ENCODE peak calls at places on chromosomes 11 and 22, in eight cellular contexts. F is neural progenitor cell, G is esophagus squamous epithelium, J is kidney, Q is DND-41, R is IMR-90, V is cardiac muscle cell, N is spleen. E is an unnamed sample.

GRCh38 chr11:14875163-14875562 is 16.9 kb downstream of the CYP2R1 start:
- DNase-seq in F (no peak), G (no peak), J (no peak), Q (no peak), R (no peak), V (no peak), N (no peak), E (no peak)

GRCh38 chr11:131914299-131914902 is 544.0 kb downstream of the NTM start:
- DNase-seq in F (no peak), G (no peak), J (no peak), Q (no peak), R (peak; percentile 44), V (no peak), N (no peak), E (no peak)

GRCh38 chr11:126601550-126602215 is 246.2 kb downstream of the ST3GAL4 start:
- DNase-seq in F (peak; percentile 82), G (no peak), J (no peak), Q (no peak), R (no peak), V (no peak), N (no peak), E (no peak)

GRCh38 chr22:26527574-26528465 is 15.5 kb upstream of the TFIP11 start:
- DNase-seq in F (no peak), G (no peak), J (no peak), Q (no peak), R (no peak), V (peak; percentile 63), N (no peak), E (no peak)

GRCh38 chr22:32448980-32449379 is 15.3 kb downstream of the BPIFC start:
- DNase-seq in F (no peak), G (no peak), J (no peak), Q (no peak), R (no peak), V (no peak), N (no peak), E (no peak)

GRCh38 chr22:44587004-44587793 is 89.2 kb upstream of the RTL6 start:
- DNase-seq in F (peak; percentile 65), G (no peak), J (peak; percentile 70), Q (peak; percentile 9), R (peak; percentile 11), V (no peak), N (peak; percentile 51), E (no peak)

GRCh38 chr22:36386900-36387663 is 685 bp downstream of the MYH9 start:
- DNase-seq in F (peak; percentile 50), G (no peak), J (peak; percentile 93), Q (peak; percentile 54), R (no peak), V (no peak), N (peak; percentile 98), E (peak; percentile 38)

GRCh38 chr11:117950999-117951961 is 22.1 kb upstream of the TMPRSS13 start:
- DNase-seq in F (no peak), G (no peak), J (no peak), Q (peak; percentile 77), R (no peak), V (no peak), N (peak; percentile 72), E (peak; percentile 63)

GRCh38 chr11:121535122-121535796 is 82.5 kb upstream of the SORL1-AS1 start:
- DNase-seq in F (no peak), G (no peak), J (no peak), Q (no peak), R (peak; percentile 29), V (no peak), N (no peak), E (no peak)

GRCh38 chr22:19986011-19986409 is 30.6 kb downstream of the ARVCF start:
- DNase-seq in F (no peak), G (no peak), J (peak; percentile 55), Q (no peak), R (no peak), V (no peak), N (no peak), E (no peak)

GRCh38 chr22:35334010-35334409 is 34.3 kb downstream of the TOM1 start:
- DNase-seq in F (no peak), G (no peak), J (no peak), Q (peak; percentile 46), R (no peak), V (no peak), N (no peak), E (no peak)

GRCh38 chr11:124643605-124644425 is 21.2 kb downstream of the TBRG1 start:
- DNase-seq in F (no peak), G (no peak), J (no peak), Q (no peak), R (peak; percentile 97), V (no peak), N (no peak), E (no peak)

GRCh38 chr11:57163160-57163868 is 18.4 kb upstream of the LRRC55 start:
- DNase-seq in F (no peak), G (no peak), J (no peak), Q (no peak), R (no peak), V (no peak), N (no peak), E (no peak)

DNA sequence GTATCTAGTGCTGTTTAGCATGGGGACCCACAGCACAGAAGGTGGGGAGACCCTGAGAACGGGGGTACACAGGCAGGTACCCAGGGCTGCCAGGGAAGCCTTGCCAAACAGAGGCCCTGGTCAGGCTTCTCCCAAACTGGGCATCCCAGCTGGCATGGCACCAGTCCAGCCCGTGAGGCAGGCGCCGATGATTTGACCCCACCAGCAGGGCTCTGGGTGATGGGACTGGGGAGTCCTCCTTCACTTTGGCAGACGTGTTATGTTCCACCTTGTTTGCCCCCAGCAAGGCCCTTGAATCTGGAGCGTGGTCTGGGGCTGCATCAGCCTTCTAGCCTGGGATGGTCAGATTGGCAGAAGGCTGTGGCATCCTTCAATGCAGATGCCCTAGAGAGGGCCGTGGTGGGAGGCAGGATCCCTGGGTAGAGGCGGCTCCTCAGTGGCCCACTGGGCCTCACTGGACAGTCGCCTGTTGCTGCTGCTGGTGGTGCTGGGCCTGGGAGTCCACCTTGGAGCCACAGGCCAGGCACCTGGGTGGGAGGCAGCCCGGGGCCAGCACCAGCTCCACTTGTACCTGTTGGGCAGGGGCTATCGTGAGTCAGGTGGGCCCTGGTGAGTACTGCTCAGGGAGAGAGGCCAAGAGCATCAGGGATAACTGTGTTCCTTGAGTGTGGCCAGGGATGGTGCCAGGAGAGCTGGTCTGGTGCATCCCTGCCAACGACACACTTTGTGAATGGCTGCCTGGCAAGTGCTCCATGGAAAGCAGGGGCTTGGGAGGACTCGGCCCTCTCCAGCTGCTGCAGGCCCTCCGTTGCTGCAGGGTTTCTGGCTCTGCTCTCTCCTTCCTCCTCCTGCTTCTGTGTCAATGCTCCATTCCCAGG is 3.3 kb downstream of the ADORA2A start:
- DNase-seq in F (no peak), G (no peak), J (peak; percentile 74), Q (no peak), R (no peak), V (no peak), N (peak; percentile 79), E (no peak)
- H3K4me3 ChIP-seq in F (no peak overlapping the region), G (no peak overlapping the region), J (no peak overlapping the region), Q (no peak overlapping the region), R (no peak overlapping the region), V (no peak overlapping the region), N (no peak overlapping the region), E (no peak overlapping the region)

DNA sequence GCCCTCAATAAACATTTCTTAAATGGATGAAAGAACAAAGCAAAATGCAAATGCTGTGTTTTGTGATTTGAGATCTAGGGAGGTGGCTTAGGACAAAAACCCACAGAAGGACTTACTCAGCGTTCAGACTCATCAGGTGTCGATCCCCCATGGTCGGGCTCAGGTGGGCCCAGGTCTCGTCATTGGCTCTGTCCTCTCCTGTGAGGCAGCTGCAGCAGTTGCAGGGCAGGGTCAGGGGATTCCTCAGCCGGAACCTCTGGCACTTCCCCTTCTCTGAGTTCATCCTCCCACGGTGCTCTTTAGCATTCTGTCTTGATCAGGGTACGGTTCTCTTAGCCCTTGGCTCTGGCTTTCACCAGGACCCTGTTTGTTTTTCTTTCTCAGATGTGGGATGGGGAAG is 14.0 kb upstream of the ACR start:
- DNase-seq in F (no peak), G (no peak), J (peak; percentile 52), Q (no peak), R (peak; percentile 17), V (no peak), N (no peak), E (no peak)
- H3K27ac ChIP-seq in F (no peak overlapping the region), G (no peak overlapping the region), J (no peak overlapping the region), Q (no peak overlapping the region), R (no peak overlapping the region), V (no peak overlapping the region), N (no peak overlapping the region), E (no peak overlapping the region)

DNA sequence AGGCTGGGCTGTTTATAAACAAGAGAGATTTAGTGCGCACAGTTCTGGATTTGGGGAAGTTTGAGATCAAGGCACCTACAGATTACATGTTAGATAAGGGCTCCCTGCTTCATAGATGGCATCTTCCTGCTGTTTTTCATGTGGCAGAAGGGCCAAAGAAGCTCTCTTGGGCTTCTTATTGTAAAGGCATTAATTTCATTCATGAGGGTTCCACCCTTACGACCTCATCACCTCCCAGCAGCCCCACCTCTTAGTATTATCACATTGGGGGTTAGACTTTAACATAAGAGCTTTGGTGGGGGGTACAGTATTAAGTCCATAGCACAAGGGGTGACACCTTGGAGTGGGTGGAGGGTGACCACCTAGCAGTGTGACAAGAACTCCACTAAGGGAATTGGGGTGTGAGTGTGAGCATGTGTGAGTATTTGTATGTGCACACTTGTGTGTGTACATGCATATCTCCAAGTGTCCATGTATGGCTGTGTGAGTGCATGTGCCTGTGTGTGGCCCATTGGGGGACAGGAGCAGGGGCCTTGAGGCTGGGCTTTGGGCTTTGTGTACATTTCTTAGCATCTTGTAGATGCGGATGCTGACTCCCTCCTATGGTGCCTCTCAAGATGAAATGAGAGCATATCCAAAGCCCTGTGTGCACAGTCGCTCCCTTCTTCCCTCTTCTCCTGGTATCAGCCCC is 42.7 kb downstream of the BCR start:
- DNase-seq in F (no peak), G (no peak), J (no peak), Q (no peak), R (no peak), V (no peak), N (no peak), E (no peak)
- H3K4me1 ChIP-seq in F (peaks cover 43% of the 10 kb centered on the region), G (peaks cover 92% of the 10 kb centered on the region), J (peaks cover 54% of the 10 kb centered on the region), Q (peaks cover 94% of the 10 kb centered on the region), R (peaks cover 36% of the 10 kb centered on the region), V (peaks cover 41% of the 10 kb centered on the region), N (peaks cover 82% of the 10 kb centered on the region), E (peaks cover 32% of the 10 kb centered on the region)

GRCh38 chr11:72820439-72821139 is 6.4 kb downstream of the ATG16L2 start:
- DNase-seq in F (no peak), G (no peak), J (no peak), Q (no peak), R (no peak), V (no peak), N (no peak), E (no peak)

GRCh38 chr11:72823105-72823804 is 9.0 kb downstream of the ATG16L2 start:
- DNase-seq in F (no peak), G (no peak), J (no peak), Q (no peak), R (no peak), V (no peak), N (no peak), E (no peak)

GRCh38 chr11:72821221-72821919 is 7.2 kb downstream of the ATG16L2 start:
- DNase-seq in F (no peak), G (no peak), J (no peak), Q (no peak), R (no peak), V (no peak), N (no peak), E (no peak)

GRCh38 chr11:72824020-72824419 is 9.8 kb downstream of the ATG16L2 start:
- DNase-seq in F (no peak), G (no peak), J (no peak), Q (no peak), R (no peak), V (no peak), N (no peak), E (no peak)

GRCh38 chr11:72821920-72822799 is 7.9 kb downstream of the ATG16L2 start:
- DNase-seq in F (peak; percentile 98), G (no peak), J (peak; percentile 97), Q (no peak), R (peak; percentile 84), V (peak; percentile 95), N (peak; percentile 95), E (peak; percentile 68)
- H3K4me3 ChIP-seq in F (peak overlapping the region; percentile 51), G (peak overlapping the region; percentile 56), J (peak overlapping the region; percentile 62), Q (no peak overlapping the region), R (peak overlapping the region; percentile 57), V (peak overlapping the region; percentile 20), N (peak overlapping the region; percentile 27), E (peak overlapping the region; percentile 33)